ENCODE peak calls at places on chromosomes 4 and X, in nine cellular contexts. A is aorta; M is osteocyte; N is H9; H is mucosa of descending colon; F is T1000; U is CD8-positive, alpha-beta memory T cell; Y is HCT116; G is HS-5. Z is an unnamed sample.

GRCh38 chr4:108622022-108622421 is 1.6 kb downstream of the RPL34 start:
- DNase-seq in M (no peak), U (no peak), H (no peak), N (no peak), Y (no peak), F (no peak), G (no peak), A (no peak), Z (no peak)

GRCh38 chr4:158782539-158783360 is 13.9 kb downstream of the FNIP2 start:
- DNase-seq in N (no peak), Y (no peak), G (no peak), U (no peak), A (no peak), F (no peak), M (no peak), H (no peak), Z (no peak)

GRCh38 chr4:164807611-164808010 is 53.7 kb downstream of the SMIM31 start:
- DNase-seq in U (no peak), N (peak; percentile 50), H (no peak), G (no peak), F (no peak), M (no peak), Y (no peak), A (no peak), Z (peak; percentile 73)

GRCh38 chrX:68989865-68990606 is 161.2 kb downstream of the EFNB1 start:
- DNase-seq in Y (no peak), A (peak; percentile 68), U (no peak), N (peak; percentile 83), M (peak; percentile 90), G (no peak), H (no peak), F (no peak), Z (peak; percentile 88)

GRCh38 chr4:8311096-8312068 is 41.8 kb downstream of the HTRA3 start:
- DNase-seq in H (no peak), U (no peak), A (peak; percentile 33), M (no peak), N (no peak), Y (no peak), F (no peak), G (no peak), Z (peak; percentile 37)

GRCh38 chr4:99670409-99671073 is 12.9 kb upstream of the C4orf54 start:
- DNase-seq in G (no peak), A (no peak), F (no peak), M (no peak), H (no peak), U (no peak), N (no peak), Y (no peak), Z (no peak)

GRCh38 chrX:96394566-96394965 is 290.1 kb upstream of the DIAPH2 start:
- DNase-seq in M (no peak), F (no peak), G (no peak), H (no peak), U (no peak), N (no peak), A (no peak), Y (no peak), Z (no peak)

GRCh38 chr4:179582164-179582563 is 2139.9 kb upstream of the AGA start:
- DNase-seq in G (no peak), Y (no peak), F (no peak), M (no peak), N (no peak), U (no peak), A (no peak), H (no peak), Z (no peak)

GRCh38 chr4:161454860-161455259 is 708.9 kb downstream of the FSTL5 start:
- DNase-seq in G (no peak), F (no peak), U (no peak), A (no peak), N (no peak), H (no peak), M (no peak), Y (no peak), Z (no peak)

GRCh38 chrX:71105638-71106037 is 902 bp downstream of the CXorf65 start:
- DNase-seq in F (no peak), N (no peak), H (no peak), M (no peak), Y (no peak), U (peak; percentile 33), A (no peak), G (no peak), Z (no peak)

GRCh38 chr4:163631288-163631687 is 136.8 kb downstream of the TMA16 start:
- DNase-seq in Y (no peak), A (no peak), N (no peak), H (no peak), G (no peak), U (no peak), F (no peak), M (no peak), Z (no peak)

GRCh38 chr4:16866974-16867373 is 31.5 kb downstream of the LDB2 start:
- DNase-seq in H (no peak), M (no peak), G (no peak), Y (no peak), U (no peak), N (no peak), A (no peak), F (no peak), Z (no peak)

GRCh38 chr4:83582289-83582756 is 46.4 kb downstream of the GPAT3 start:
- DNase-seq in M (no peak), Y (no peak), H (peak; percentile 82), F (peak; percentile 32), N (no peak), A (no peak), G (no peak), U (no peak), Z (peak; percentile 50)

GRCh38 chr4:118327554-118328241 is 25.1 kb downstream of the PRSS12 start:
- DNase-seq in U (no peak), A (no peak), F (no peak), G (no peak), N (no peak), Y (no peak), M (no peak), H (no peak), Z (no peak)

GRCh38 chr4:176320340-176320975 is 692 bp downstream of the SPCS3 start:
- DNase-seq in M (peak; percentile 93), U (peak; percentile 87), H (peak; percentile 87), F (peak; percentile 66), Y (peak; percentile 31), A (peak; percentile 96), N (peak; percentile 66), G (peak; percentile 46), Z (peak; percentile 87)

GRCh38 chr4:179352221-179352620 is 1910.0 kb upstream of the AGA start:
- DNase-seq in F (no peak), M (no peak), U (no peak), A (no peak), N (no peak), Y (no peak), H (no peak), G (no peak), Z (no peak)

GRCh38 chr4:22090655-22091350 is 142.2 kb upstream of the KCNIP4 start:
- DNase-seq in H (no peak), G (no peak), U (no peak), A (no peak), N (no peak), F (no peak), M (no peak), Y (no peak), Z (no peak)

GRCh38 chr4:183522821-183523220 is 18.0 kb downstream of the ING2 start:
- DNase-seq in A (no peak), N (no peak), F (no peak), G (no peak), U (no peak), H (no peak), M (no peak), Y (no peak), Z (no peak)

GRCh38 chrX:154368630-154369452 is 5.6 kb downstream of the FLNA start:
- DNase-seq in U (peak; percentile 84), Y (peak; percentile 62), M (peak; percentile 91), N (peak; percentile 69), F (peak; percentile 79), G (peak; percentile 85), A (peak; percentile 90), H (peak; percentile 65), Z (peak; percentile 78)

GRCh38 chrX:130672214-130672613 is 230.8 kb downstream of the ENOX2 start:
- DNase-seq in A (no peak), U (no peak), F (no peak), G (no peak), Y (no peak), N (no peak), H (no peak), M (no peak), Z (no peak)

GRCh38 chr4:6225469-6225868 is 25.1 kb upstream of the JAKMIP1 start:
- DNase-seq in H (peak; percentile 21), G (no peak), A (no peak), F (no peak), M (peak; percentile 60), U (no peak), N (peak; percentile 62), Y (no peak), Z (peak; percentile 93)

GRCh38 chr4:109721033-109721432 is 8.8 kb downstream of the PLA2G12A start:
- DNase-seq in G (no peak), A (no peak), F (no peak), U (no peak), M (no peak), H (no peak), N (no peak), Y (no peak), Z (no peak)

GRCh38 chr4:140944539-140944938 is 188.4 kb upstream of the TBC1D9 start:
- DNase-seq in H (no peak), A (no peak), U (no peak), M (no peak), F (no peak), G (peak; percentile 13), Y (no peak), N (no peak), Z (no peak)

GRCh38 chr4:51909236-51909703 is 66.3 kb downstream of the DCUN1D4 start:
- DNase-seq in U (no peak), N (no peak), M (no peak), A (no peak), Y (no peak), G (no peak), H (peak; percentile 85), F (no peak), Z (no peak)

GRCh38 chr4:56817840-56818491 is 3.5 kb downstream of the SPINK2 start:
- DNase-seq in A (no peak), Y (no peak), M (no peak), F (no peak), H (no peak), G (no peak), U (peak; percentile 60), N (no peak), Z (no peak)

GRCh38 chr4:176478076-176478475 is 158.3 kb downstream of the SPCS3 start:
- DNase-seq in G (no peak), U (no peak), M (no peak), A (no peak), F (no peak), N (no peak), H (no peak), Y (no peak), Z (no peak)

GRCh38 chr4:5955201-5955821 is 62.4 kb upstream of the CRMP1 start:
- DNase-seq in U (no peak), A (no peak), F (no peak), N (peak; percentile 61), M (no peak), Y (no peak), H (no peak), G (no peak), Z (peak; percentile 73)

GRCh38 chr4:88518911-88519310 is 4.7 kb downstream of the PYURF start:
- DNase-seq in A (no peak), H (no peak), G (no peak), U (no peak), F (no peak), M (no peak), Y (no peak), N (no peak), Z (no peak)

GRCh38 chrX:106608016-106608415 is 3.8 kb upstream of the RADX start:
- DNase-seq in H (no peak), A (no peak), G (no peak), Y (no peak), F (no peak), N (no peak), M (no peak), U (peak; percentile 36), Z (no peak)

GRCh38 chr4:111064342-111064993 is 441.6 kb upstream of the PITX2 start:
- DNase-seq in U (no peak), H (no peak), G (peak; percentile 60), Y (peak; percentile 93), M (no peak), N (peak; percentile 39), F (peak; percentile 41), A (no peak), Z (peak; percentile 62)

GRCh38 chrX:19904778-19905367 is 17.5 kb upstream of the SH3KBP1 start:
- DNase-seq in U (peak; percentile 48), N (no peak), F (no peak), M (no peak), G (no peak), Y (peak; percentile 34), A (no peak), H (peak; percentile 26), Z (no peak)

Z was measured in endodermal cell.